ENCODE peak calls at places on chromosome 20, in five cellular contexts. R is HFF-Myc, W is heart right ventricle, A is A549, S is esophagus squamous epithelium. L is an unnamed sample.

GRCh38 chr20:32516985-32517873 is 67.9 kb downstream of the NOL4L start:
- DNase-seq in R (no peak), W (peak), A (no peak), S (no peak), L (no peak)

GRCh38 chr20:49909499-49910339 is 5.6 kb downstream of the SPATA2 start:
- DNase-seq in R (no peak), W (peak), A (no peak), S (no peak), L (no peak)

GRCh38 chr20:16472045-16472872 is 101.0 kb downstream of the KIF16B start:
- DNase-seq in R (no peak), W (no peak), A (no peak), S (no peak), L (no peak)

GRCh38 chr20:6940052-6940451 is 172.6 kb downstream of the BMP2 start:
- DNase-seq in R (peak), W (peak), A (no peak), S (no peak), L (no peak)

GRCh38 chr20:24650091-24650490 is 180.7 kb downstream of the SYNDIG1 start:
- DNase-seq in R (no peak), W (no peak), A (no peak), S (no peak), L (no peak)

GRCh38 chr20:22248052-22248667 is 336.2 kb downstream of the FOXA2 start:
- DNase-seq in R (no peak), W (no peak), A (peak), S (no peak), L (no peak)

GRCh38 chr20:17614176-17614811 is 44.4 kb downstream of the DSTN start:
- DNase-seq in R (no peak), W (peak), A (no peak), S (no peak), L (no peak)

GRCh38 chr20:13492001-13492480 is 146.7 kb downstream of the TASP1 start:
- DNase-seq in R (peak), W (no peak), A (peak), S (no peak), L (peak)

GRCh38 chr20:50909413-50909812 is 21.8 kb downstream of the ADNP start:
- DNase-seq in R (no peak), W (no peak), A (no peak), S (no peak), L (no peak)

GRCh38 chr20:24692429-24693190 is 223.2 kb downstream of the SYNDIG1 start:
- DNase-seq in R (no peak), W (peak), A (no peak), S (no peak), L (no peak)

GRCh38 chr20:4573564-4574355 is 147.9 kb upstream of the PRND start:
- DNase-seq in R (peak), W (no peak), A (peak), S (no peak), L (peak)

GRCh38 chr20:62142252-62143117 is 709 bp downstream of the PSMA7 start:
- DNase-seq in R (no peak), W (no peak), A (no peak), S (no peak), L (no peak)

GRCh38 chr20:62141043-62141396 is 2.2 kb downstream of the PSMA7 start:
- DNase-seq in R (no peak), W (no peak), A (no peak), S (no peak), L (no peak)

GRCh38 chr20:62139636-62140035 is 3.6 kb downstream of the PSMA7 start:
- DNase-seq in R (no peak), W (no peak), A (no peak), S (no peak), L (no peak)

GRCh38 chr20:62143118-62143975 is at the start of the genes PSMA7 and SS18L1:
- DNase-seq in R (no peak), W (peak), A (peak), S (no peak), L (peak)

GRCh38 chr20:62141397-62142251 is 1.6 kb downstream of the PSMA7 start:
- DNase-seq in R (no peak), W (no peak), A (no peak), S (no peak), L (no peak)
- TF ChIP-seq CTCF in R (peak), W (no peak), A (peak), S (no peak), L (peak)

DNA sequence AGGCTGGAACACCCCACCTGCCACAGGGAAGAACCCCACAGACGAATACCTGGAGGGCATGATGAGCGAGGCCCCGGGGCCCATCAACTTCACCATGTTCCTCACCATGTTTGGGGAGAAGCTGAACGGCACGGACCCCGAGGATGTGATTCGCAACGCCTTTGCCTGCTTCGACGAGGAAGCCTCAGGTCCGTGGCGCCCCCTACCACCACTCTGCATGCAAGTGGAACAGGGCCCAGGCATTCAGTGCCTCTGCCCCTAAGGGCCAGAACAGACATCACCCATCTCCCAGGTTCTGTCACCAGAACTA is 6.6 kb downstream of the MYL9 start:
- DNase-seq in R (no peak), W (no peak), A (no peak), S (no peak), L (no peak)
- TF ChIP-seq CTCF in R (peak), W (no peak), A (no peak), S (no peak), L (peak)

GRCh38 chr20:39268566-39268965 is 306.4 kb downstream of the DHX35 start:
- DNase-seq in R (no peak), W (peak), A (no peak), S (no peak), L (no peak)

GRCh38 chr20:39269493-39270217 is 307.5 kb downstream of the DHX35 start:
- DNase-seq in R (no peak), W (no peak), A (no peak), S (no peak), L (no peak)

GRCh38 chr20:39271205-39271604 is 309.1 kb downstream of the DHX35 start:
- DNase-seq in R (no peak), W (peak), A (no peak), S (no peak), L (no peak)

GRCh38 chr20:39266989-39267388 is 304.8 kb downstream of the DHX35 start:
- DNase-seq in R (no peak), W (no peak), A (no peak), S (no peak), L (no peak)

GRCh38 chr20:39269031-39269461 is 306.9 kb downstream of the DHX35 start:
- DNase-seq in R (no peak), W (peak), A (peak), S (no peak), L (no peak)
- TF ChIP-seq CTCF in R (peak), W (peak), A (peak), S (peak), L (peak)

GRCh38 chr20:39225978-39226377 is 263.8 kb downstream of the DHX35 start:
- DNase-seq in R (no peak), W (no peak), A (no peak), S (no peak), L (no peak)

GRCh38 chr20:39222102-39222501 is 260.0 kb downstream of the DHX35 start:
- DNase-seq in R (no peak), W (no peak), A (no peak), S (no peak), L (no peak)

GRCh38 chr20:39225536-39225935 is 263.4 kb downstream of the DHX35 start:
- DNase-seq in R (no peak), W (no peak), A (no peak), S (no peak), L (no peak)
- TF ChIP-seq CTCF in R (no peak), W (no peak), A (no peak), S (no peak), L (no peak)

GRCh38 chr20:39462436-39462835 is 500.3 kb downstream of the DHX35 start:
- DNase-seq in R (no peak), W (no peak), A (no peak), S (no peak), L (no peak)
- TF ChIP-seq CTCF in R (no peak), W (no peak), A (no peak), S (no peak), L (no peak)

L was measured in AG09319.